ENCODE peak calls at places on chromosome 11, in five cellular contexts. R, P, Z, J and G are unnamed samples.

GRCh38 chr11:79925570-79925969 is 484.7 kb upstream of the TENM4 start:
- DNase-seq in R (no peak), P (no peak), Z (no peak), J (no peak), G (no peak)

GRCh38 chr11:18526521-18527296 is at the start of gene TSG101:
- DNase-seq in R (peak), P (peak), Z (peak), J (peak), G (peak)

GRCh38 chr11:70193411-70194292 is 9.4 kb upstream of the FADD start:
- DNase-seq in R (no peak), P (no peak), Z (no peak), J (no peak), G (no peak)

GRCh38 chr11:123202155-123202714 is 7.2 kb upstream of the CLMP start:
- DNase-seq in R (peak), P (peak), Z (no peak), J (peak), G (no peak)

GRCh38 chr11:71527576-71528210 is 626 bp downstream of the KRTAP5-7 start:
- DNase-seq in R (no peak), P (no peak), Z (no peak), J (no peak), G (peak)

GRCh38 chr11:121964591-121964990 is 151.4 kb downstream of the BLID start:
- DNase-seq in R (peak), P (no peak), Z (no peak), J (peak), G (no peak)

GRCh38 chr11:69986421-69987229 is 91.5 kb upstream of the ANO1 start:
- DNase-seq in R (no peak), P (no peak), Z (no peak), J (no peak), G (peak)

GRCh38 chr11:111077938-111078337 is 167.6 kb upstream of the POU2AF2 start:
- DNase-seq in R (peak), P (no peak), Z (no peak), J (no peak), G (no peak)

GRCh38 chr11:2509481-2510001 is 64.7 kb downstream of the KCNQ1 start:
- DNase-seq in R (no peak), P (peak), Z (peak), J (no peak), G (peak)

GRCh38 chr11:830295-831131 is 2.2 kb upstream of the CD151 start:
- DNase-seq in R (no peak), P (peak), Z (peak), J (no peak), G (peak)

GRCh38 chr11:114074546-114075342 is 15.2 kb downstream of the ZBTB16 start:
- DNase-seq in R (no peak), P (no peak), Z (no peak), J (no peak), G (no peak)

GRCh38 chr11:128318856-128319474 is 268.4 kb downstream of the ETS1 start:
- DNase-seq in R (peak), P (no peak), Z (no peak), J (peak), G (no peak)

GRCh38 chr11:70606248-70606950 is 208.1 kb downstream of the CTTN start:
- DNase-seq in R (no peak), P (no peak), Z (no peak), J (no peak), G (no peak)

GRCh38 chr11:6530848-6531247 is 33.8 kb downstream of the DNHD1 start:
- DNase-seq in R (peak), P (no peak), Z (no peak), J (no peak), G (no peak)
- H3K27ac ChIP-seq in R (no peak), P (no peak), Z (no peak), J (no peak), G (no peak)

GRCh38 chr11:27509953-27510352 is 3.4 kb upstream of the LIN7C start:
- DNase-seq in R (no peak), P (no peak), Z (no peak), J (no peak), G (no peak)

GRCh38 chr11:27506200-27507182 is at the start of gene LIN7C:
- DNase-seq in R (peak), P (peak), Z (peak), J (peak), G (peak)

GRCh38 chr11:27512238-27512637 is 5.7 kb upstream of the LIN7C start:
- DNase-seq in R (no peak), P (no peak), Z (no peak), J (no peak), G (no peak)

GRCh38 chr11:27505781-27506180 is 788 bp downstream of the LIN7C start:
- DNase-seq in R (peak), P (no peak), Z (no peak), J (peak), G (no peak)

DNA sequence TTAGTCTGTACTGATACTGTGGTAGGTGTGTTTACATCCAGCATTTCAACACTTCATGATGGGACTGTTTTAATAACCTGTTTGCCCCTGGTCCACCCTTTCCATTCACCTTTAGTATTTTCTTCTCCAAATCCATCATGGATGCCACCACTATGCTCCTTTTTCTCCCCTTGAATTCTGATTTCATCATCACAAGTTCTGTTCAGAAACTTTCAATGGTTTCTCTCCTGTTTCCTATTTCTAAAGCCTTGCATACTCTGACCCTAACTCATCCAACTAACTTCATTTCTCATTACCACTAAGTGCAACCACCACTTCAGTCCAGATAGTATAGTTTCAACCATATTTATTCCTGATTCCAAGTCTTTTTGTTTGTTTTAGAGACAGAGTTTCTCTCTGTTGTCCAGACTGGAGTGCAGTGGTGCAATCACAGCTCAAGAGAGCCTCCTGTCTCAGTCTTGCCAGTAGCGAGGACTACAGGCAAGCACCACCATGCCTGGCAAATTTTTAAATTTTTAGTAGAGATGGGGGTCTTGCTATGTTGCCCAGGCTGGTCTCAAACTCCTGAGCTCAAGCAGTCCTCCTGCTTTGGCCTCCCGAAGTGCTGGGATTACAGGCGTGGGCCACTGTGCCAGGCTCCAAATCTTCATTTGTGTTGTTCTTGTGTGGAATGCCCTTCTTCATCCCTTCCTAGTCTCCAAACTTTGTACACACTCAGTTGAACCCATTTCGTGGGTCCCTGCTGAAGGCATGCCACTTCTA is 1.2 kb upstream of the LIN7C start:
- DNase-seq in R (no peak), P (no peak), Z (no peak), J (no peak), G (no peak)
- H3K27ac ChIP-seq in R (no peak), P (no peak), Z (no peak), J (no peak), G (peak)

GRCh38 chr11:67027483-67027930 is 4.6 kb downstream of the SYT12 start:
- DNase-seq in R (no peak), P (no peak), Z (no peak), J (no peak), G (no peak)

GRCh38 chr11:67030976-67031375 is 8.0 kb downstream of the SYT12 start:
- DNase-seq in R (no peak), P (no peak), Z (no peak), J (no peak), G (no peak)

GRCh38 chr11:67026941-67027340 is 4.0 kb downstream of the SYT12 start:
- DNase-seq in R (no peak), P (no peak), Z (no peak), J (no peak), G (no peak)

GRCh38 chr11:67027943-67028542 is 5.1 kb downstream of the SYT12 start:
- DNase-seq in R (no peak), P (no peak), Z (no peak), J (no peak), G (no peak)

GRCh38 chr11:67029146-67029545 is 6.2 kb downstream of the SYT12 start:
- DNase-seq in R (peak), P (no peak), Z (no peak), J (peak), G (no peak)
- H3K27ac ChIP-seq in R (no peak), P (no peak), Z (no peak), J (no peak), G (no peak)

DNA sequence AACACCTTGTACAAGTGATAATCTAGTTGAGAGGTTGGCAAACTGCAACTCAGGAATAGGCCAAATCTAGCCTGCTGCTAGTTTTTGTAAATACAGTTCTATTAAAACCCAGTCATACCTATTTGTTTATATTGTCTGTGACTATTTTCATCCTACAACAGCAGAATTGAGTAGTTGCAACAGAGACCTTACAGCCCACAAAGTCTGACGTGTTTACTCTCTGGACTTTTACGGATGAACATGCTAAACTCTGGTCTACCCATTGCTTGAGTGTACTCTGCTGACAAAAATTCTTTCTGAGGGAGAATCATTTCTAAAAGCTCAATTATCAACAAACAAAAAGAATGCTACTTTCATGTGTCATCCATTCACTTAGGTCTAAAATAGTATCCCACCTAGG is 287.0 kb downstream of the DYNC2H1 start:
- DNase-seq in R (peak), P (no peak), Z (no peak), J (peak), G (no peak)
- H3K27ac ChIP-seq in R (no peak), P (no peak), Z (no peak), J (peak), G (no peak)

DNA sequence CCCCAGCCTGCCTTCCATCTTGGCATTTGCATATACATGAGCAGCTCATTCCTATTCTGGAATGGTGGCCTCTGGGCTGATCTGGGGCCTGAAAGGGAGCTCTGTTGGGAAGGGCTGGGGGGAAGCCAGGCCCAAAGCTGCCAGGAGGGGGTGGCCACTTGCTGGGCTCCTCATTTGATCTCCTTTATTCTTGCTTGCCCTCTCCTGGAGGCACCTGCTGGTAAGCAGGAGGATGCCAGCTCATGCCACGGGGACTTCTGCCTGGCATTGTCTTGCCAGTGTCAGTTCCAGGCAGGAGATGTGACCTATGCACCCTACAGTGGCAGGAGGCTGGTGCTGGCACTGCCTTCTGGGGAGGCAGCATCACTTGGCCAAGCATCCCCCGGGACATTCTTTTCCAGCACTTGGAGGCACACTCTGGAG is 128.2 kb downstream of the NTM start:
- DNase-seq in R (no peak), P (no peak), Z (no peak), J (no peak), G (no peak)
- H3K27ac ChIP-seq in R (no peak), P (no peak), Z (no peak), J (no peak), G (no peak)

GRCh38 chr11:29312817-29313216 is 704.0 kb downstream of the KCNA4 start:
- DNase-seq in R (peak), P (no peak), Z (no peak), J (peak), G (no peak)
- H3K27ac ChIP-seq in R (peak), P (no peak), Z (no peak), J (peak), G (no peak)

GRCh38 chr11:7506243-7506642 is 7.6 kb upstream of the PPFIBP2 start:
- DNase-seq in R (no peak), P (no peak), Z (no peak), J (no peak), G (no peak)
- H3K27ac ChIP-seq in R (no peak), P (no peak), Z (no peak), J (no peak), G (no peak)

GRCh38 chr11:76668362-76669155 is 2.0 kb downstream of the LRRC32 start:
- DNase-seq in R (no peak), P (peak), Z (peak), J (no peak), G (peak)

GRCh38 chr11:76667271-76667818 is 3.2 kb downstream of the LRRC32 start:
- DNase-seq in R (no peak), P (peak), Z (peak), J (no peak), G (peak)

GRCh38 chr11:76666408-76666807 is 4.1 kb downstream of the LRRC32 start:
- DNase-seq in R (peak), P (peak), Z (peak), J (no peak), G (peak)

GRCh38 chr11:76666830-76667229 is 3.7 kb downstream of the LRRC32 start:
- DNase-seq in R (no peak), P (no peak), Z (peak), J (no peak), G (peak)

GRCh38 chr11:76667856-76668255 is 2.7 kb downstream of the LRRC32 start:
- DNase-seq in R (no peak), P (peak), Z (peak), J (no peak), G (peak)
- H3K27ac ChIP-seq in R (no peak), P (peak), Z (peak), J (no peak), G (no peak)